ENCODE peak calls at places on chromosomes 1 and 21, in nine cellular contexts. One of them, this sample, is unnamed.

GRCh38 chr1:160761886-160762285 is 22.8 kb downstream of the SLAMF7 start:
- DNase-seq in heart left ventricle: no peak
- DNase-seq in lower lobe of right lung: no peak
- DNase-seq in heart right ventricle: no peak
- DNase-seq in astrocyte: no peak
- DNase-seq in WERI-Rb-1: no peak
- DNase-seq in psoas muscle: no peak
- DNase-seq in tibial artery: no peak
- DNase-seq in HFF-Myc: no peak
- DNase-seq in this sample: no peak

GRCh38 chr1:33719771-33720670 is 143.9 kb upstream of the HMGB4 start:
- DNase-seq in heart left ventricle: no peak
- DNase-seq in lower lobe of right lung: no peak
- DNase-seq in heart right ventricle: no peak
- DNase-seq in astrocyte: peak; percentile 72
- DNase-seq in WERI-Rb-1: no peak
- DNase-seq in psoas muscle: no peak
- DNase-seq in tibial artery: no peak
- DNase-seq in HFF-Myc: no peak
- DNase-seq in this sample: no peak

GRCh38 chr1:34162852-34163766 is 1.9 kb downstream of the CSMD2 start:
- DNase-seq in heart left ventricle: peak; percentile 52
- DNase-seq in lower lobe of right lung: peak; percentile 75
- DNase-seq in heart right ventricle: peak; percentile 50
- DNase-seq in astrocyte: peak; percentile 95
- DNase-seq in WERI-Rb-1: peak; percentile 32
- DNase-seq in psoas muscle: peak; percentile 79
- DNase-seq in tibial artery: peak; percentile 83
- DNase-seq in HFF-Myc: peak; percentile 47
- DNase-seq in this sample: peak; percentile 25

GRCh38 chr1:207631137-207631536 is 13.8 kb upstream of the CR1L start:
- DNase-seq in heart left ventricle: no peak
- DNase-seq in lower lobe of right lung: no peak
- DNase-seq in heart right ventricle: no peak
- DNase-seq in astrocyte: no peak
- DNase-seq in WERI-Rb-1: no peak
- DNase-seq in psoas muscle: no peak
- DNase-seq in tibial artery: no peak
- DNase-seq in HFF-Myc: no peak
- DNase-seq in this sample: no peak

GRCh38 chr1:193019442-193020026 is 39.6 kb downstream of the UCHL5 start:
- DNase-seq in heart left ventricle: no peak
- DNase-seq in lower lobe of right lung: no peak
- DNase-seq in heart right ventricle: no peak
- DNase-seq in astrocyte: peak; percentile 34
- DNase-seq in WERI-Rb-1: no peak
- DNase-seq in psoas muscle: no peak
- DNase-seq in tibial artery: no peak
- DNase-seq in HFF-Myc: peak; percentile 31
- DNase-seq in this sample: peak; percentile 30

GRCh38 chr1:174215766-174216165 is 56.4 kb downstream of the RABGAP1L start:
- DNase-seq in heart left ventricle: no peak
- DNase-seq in lower lobe of right lung: no peak
- DNase-seq in heart right ventricle: no peak
- DNase-seq in astrocyte: no peak
- DNase-seq in WERI-Rb-1: no peak
- DNase-seq in psoas muscle: no peak
- DNase-seq in tibial artery: no peak
- DNase-seq in HFF-Myc: no peak
- DNase-seq in this sample: no peak

GRCh38 chr1:31418626-31419025 is 5.6 kb downstream of the SERINC2 start:
- DNase-seq in heart left ventricle: no peak
- DNase-seq in lower lobe of right lung: no peak
- DNase-seq in heart right ventricle: no peak
- DNase-seq in astrocyte: no peak
- DNase-seq in WERI-Rb-1: no peak
- DNase-seq in psoas muscle: no peak
- DNase-seq in tibial artery: no peak
- DNase-seq in HFF-Myc: no peak
- DNase-seq in this sample: no peak

GRCh38 chr1:38744452-38745350 is 114.9 kb downstream of the RRAGC start:
- DNase-seq in heart left ventricle: no peak
- DNase-seq in lower lobe of right lung: no peak
- DNase-seq in heart right ventricle: no peak
- DNase-seq in astrocyte: no peak
- DNase-seq in WERI-Rb-1: no peak
- DNase-seq in psoas muscle: no peak
- DNase-seq in tibial artery: no peak
- DNase-seq in HFF-Myc: no peak
- DNase-seq in this sample: no peak

GRCh38 chr21:33025471-33026298 is at the start of gene OLIG2:
- DNase-seq in heart left ventricle: no peak
- DNase-seq in lower lobe of right lung: no peak
- DNase-seq in heart right ventricle: no peak
- DNase-seq in astrocyte: no peak
- DNase-seq in WERI-Rb-1: peak; percentile 96
- DNase-seq in psoas muscle: no peak
- DNase-seq in tibial artery: no peak
- DNase-seq in HFF-Myc: no peak
- DNase-seq in this sample: no peak

GRCh38 chr1:6909401-6909800 is 124.1 kb downstream of the CAMTA1 start:
- DNase-seq in heart left ventricle: no peak
- DNase-seq in lower lobe of right lung: no peak
- DNase-seq in heart right ventricle: no peak
- DNase-seq in astrocyte: no peak
- DNase-seq in WERI-Rb-1: no peak
- DNase-seq in psoas muscle: no peak
- DNase-seq in tibial artery: no peak
- DNase-seq in HFF-Myc: no peak
- DNase-seq in this sample: no peak

GRCh38 chr1:78490861-78491310 is at the start of gene PTGFR:
- DNase-seq in heart left ventricle: peak; percentile 24
- DNase-seq in lower lobe of right lung: peak; percentile 47
- DNase-seq in heart right ventricle: no peak
- DNase-seq in astrocyte: peak; percentile 31
- DNase-seq in WERI-Rb-1: no peak
- DNase-seq in psoas muscle: peak; percentile 55
- DNase-seq in tibial artery: peak; percentile 75
- DNase-seq in HFF-Myc: no peak
- DNase-seq in this sample: no peak

GRCh38 chr1:5458248-5458647 is 534.0 kb downstream of the NPHP4 start:
- DNase-seq in heart left ventricle: no peak
- DNase-seq in lower lobe of right lung: no peak
- DNase-seq in heart right ventricle: no peak
- DNase-seq in astrocyte: no peak
- DNase-seq in WERI-Rb-1: no peak
- DNase-seq in psoas muscle: no peak
- DNase-seq in tibial artery: no peak
- DNase-seq in HFF-Myc: no peak
- DNase-seq in this sample: no peak

DNA sequence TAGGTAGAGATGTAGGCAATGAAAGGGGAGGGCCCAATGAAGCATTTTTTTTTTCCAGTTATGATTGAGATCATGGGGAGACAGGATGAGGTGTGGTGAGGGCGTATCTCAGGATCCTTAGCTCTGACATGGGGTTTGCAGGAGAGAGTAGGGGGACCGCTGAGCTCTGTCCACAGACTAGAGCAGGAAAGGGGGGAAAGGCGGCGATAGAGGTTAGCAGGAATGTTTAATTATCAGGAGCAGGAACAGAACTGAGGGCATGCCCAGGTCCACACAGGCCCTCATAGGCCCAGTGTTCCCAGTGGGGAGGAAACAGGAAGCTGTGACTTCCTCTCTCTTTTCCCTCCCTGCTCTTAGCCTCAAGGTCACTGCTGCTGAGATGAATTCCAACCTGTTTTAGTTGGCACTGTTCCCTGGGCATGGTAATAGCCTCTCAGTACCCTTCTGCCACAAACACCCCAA is 876 bp upstream of the RXFP4 start:
- DNase-seq in heart left ventricle: peak; percentile 52
- DNase-seq in lower lobe of right lung: no peak
- DNase-seq in heart right ventricle: no peak
- DNase-seq in astrocyte: peak; percentile 27
- DNase-seq in WERI-Rb-1: no peak
- DNase-seq in psoas muscle: no peak
- DNase-seq in tibial artery: peak; percentile 73
- DNase-seq in HFF-Myc: peak; percentile 47
- DNase-seq in this sample: no peak
- H3K4me3 ChIP-seq in heart left ventricle: no peak overlapping the region
- H3K4me3 ChIP-seq in lower lobe of right lung: peak overlapping the region; percentile 15
- H3K4me3 ChIP-seq in heart right ventricle: no peak overlapping the region
- H3K4me3 ChIP-seq in astrocyte: no peak overlapping the region
- H3K4me3 ChIP-seq in WERI-Rb-1: no peak overlapping the region
- H3K4me3 ChIP-seq in psoas muscle: no peak overlapping the region
- H3K4me3 ChIP-seq in tibial artery: no peak overlapping the region
- H3K4me3 ChIP-seq in HFF-Myc: no peak overlapping the region
- H3K4me3 ChIP-seq in this sample: no peak overlapping the region

GRCh38 chr1:170126691-170127090 is 19.1 kb upstream of the NTMT2 start:
- DNase-seq in heart left ventricle: no peak
- DNase-seq in lower lobe of right lung: no peak
- DNase-seq in heart right ventricle: no peak
- DNase-seq in astrocyte: peak; percentile 90
- DNase-seq in WERI-Rb-1: no peak
- DNase-seq in psoas muscle: no peak
- DNase-seq in tibial artery: no peak
- DNase-seq in HFF-Myc: peak; percentile 27
- DNase-seq in this sample: peak; percentile 43
- TF ChIP-seq CTCF in heart left ventricle: no peak
- TF ChIP-seq CTCF in lower lobe of right lung: no peak
- TF ChIP-seq CTCF in heart right ventricle: no peak
- TF ChIP-seq CTCF in astrocyte: no peak
- TF ChIP-seq CTCF in WERI-Rb-1: no peak
- TF ChIP-seq CTCF in psoas muscle: no peak
- TF ChIP-seq CTCF in tibial artery: no peak
- TF ChIP-seq CTCF in HFF-Myc: no peak
- TF ChIP-seq CTCF in this sample: peak; percentile 19

GRCh38 chr1:244454412-244454811 is 2.7 kb upstream of the ADSS2 start:
- DNase-seq in heart left ventricle: no peak
- DNase-seq in lower lobe of right lung: no peak
- DNase-seq in heart right ventricle: no peak
- DNase-seq in astrocyte: no peak
- DNase-seq in WERI-Rb-1: no peak
- DNase-seq in psoas muscle: no peak
- DNase-seq in tibial artery: no peak
- DNase-seq in HFF-Myc: no peak
- DNase-seq in this sample: no peak
- H3K4me3 ChIP-seq in heart left ventricle: no peak overlapping the region
- H3K4me3 ChIP-seq in lower lobe of right lung: no peak overlapping the region
- H3K4me3 ChIP-seq in heart right ventricle: no peak overlapping the region
- H3K4me3 ChIP-seq in astrocyte: no peak overlapping the region
- H3K4me3 ChIP-seq in WERI-Rb-1: no peak overlapping the region
- H3K4me3 ChIP-seq in psoas muscle: no peak overlapping the region
- H3K4me3 ChIP-seq in tibial artery: no peak overlapping the region
- H3K4me3 ChIP-seq in HFF-Myc: no peak overlapping the region
- H3K4me3 ChIP-seq in this sample: no peak overlapping the region

DNA sequence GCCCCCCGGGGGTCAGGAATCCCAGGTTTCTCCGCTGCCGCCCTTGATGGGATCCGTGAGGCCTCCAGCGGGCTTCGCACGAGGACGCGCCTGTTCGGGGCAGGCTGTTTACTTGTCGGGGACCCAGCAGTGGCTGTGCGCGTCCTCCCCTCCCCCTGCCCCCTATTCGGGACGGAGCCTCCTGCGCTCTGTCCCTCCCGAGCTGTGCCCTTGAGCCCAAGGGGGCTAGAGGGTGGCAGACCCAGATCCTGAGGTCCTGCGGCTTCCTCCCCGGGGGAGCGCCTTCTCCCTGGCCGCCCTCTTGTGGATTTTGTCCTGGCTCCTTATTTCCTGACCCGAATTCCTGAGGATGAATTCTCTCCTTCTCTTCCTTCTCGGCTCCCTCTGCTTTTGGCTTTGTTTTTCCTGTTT is 38.4 kb downstream of the PIK3CD start:
- DNase-seq in heart left ventricle: peak; percentile 25
- DNase-seq in lower lobe of right lung: peak; percentile 57
- DNase-seq in heart right ventricle: peak; percentile 28
- DNase-seq in astrocyte: no peak
- DNase-seq in WERI-Rb-1: peak; percentile 26
- DNase-seq in psoas muscle: peak; percentile 62
- DNase-seq in tibial artery: peak; percentile 68
- DNase-seq in HFF-Myc: no peak
- DNase-seq in this sample: no peak
- TF ChIP-seq CTCF in heart left ventricle: no peak
- TF ChIP-seq CTCF in lower lobe of right lung: no peak
- TF ChIP-seq CTCF in heart right ventricle: no peak
- TF ChIP-seq CTCF in astrocyte: no peak
- TF ChIP-seq CTCF in WERI-Rb-1: no peak
- TF ChIP-seq CTCF in psoas muscle: no peak
- TF ChIP-seq CTCF in tibial artery: no peak
- TF ChIP-seq CTCF in HFF-Myc: no peak
- TF ChIP-seq CTCF in this sample: peak; percentile 30

This sample was measured in epithelial cell of proximal tubule.